ENCODE peak calls at places on chromosomes 11 and 22, in four cellular contexts. N is WTC11, H is HepG2, D is GM12878. K is an unnamed sample.

GRCh38 chr22:38110863-38111852 is 674 bp upstream of the BAIAP2L2 start:
- DNase-seq in N (peak), D (no peak), H (peak), K (no peak)

GRCh38 chr11:86804871-86805415 is 4.6 kb downstream of the PRSS23 start:
- DNase-seq in D (no peak), N (no peak), H (no peak), K (no peak)

GRCh38 chr11:77084581-77085191 is 17.9 kb downstream of the CAPN5 start:
- DNase-seq in N (no peak), H (no peak), D (no peak), K (no peak)

GRCh38 chr22:19011075-19011474 is 75.0 kb upstream of the PRODH start:
- DNase-seq in N (no peak), H (no peak), D (no peak), K (no peak)

GRCh38 chr11:35811783-35812182 is 132.1 kb upstream of the LDLRAD3 start:
- DNase-seq in H (peak), N (no peak), D (no peak), K (no peak)

GRCh38 chr22:35850831-35851230 is 133.2 kb downstream of the APOL5 start:
- DNase-seq in D (no peak), H (no peak), N (no peak), K (no peak)

GRCh38 chr22:35421121-35421520 is 21.2 kb downstream of the MCM5 start:
- DNase-seq in D (no peak), H (no peak), N (peak), K (no peak)

GRCh38 chr11:92225206-92225562 is 566 bp downstream of the FAT3 start:
- DNase-seq in N (no peak), D (no peak), H (no peak), K (no peak)

GRCh38 chr11:133545199-133545709 is 13.0 kb upstream of the OPCML start:
- DNase-seq in H (no peak), D (peak), N (peak), K (no peak)

GRCh38 chr22:19598054-19598855 is 74.0 kb upstream of the CLDN5 start:
- DNase-seq in D (no peak), N (no peak), H (no peak), K (peak)

GRCh38 chr11:14973621-14974020 is 1.5 kb upstream of the CALCA start:
- DNase-seq in H (no peak), N (peak), D (no peak), K (no peak)

GRCh38 chr11:102111787-102112653 is 1.8 kb downstream of the YAP1 start:
- DNase-seq in D (no peak), N (no peak), H (peak), K (no peak)

GRCh38 chr22:42116848-42117424 is 13.7 kb downstream of the CYP2D6 start:
- DNase-seq in N (peak), H (no peak), D (no peak), K (no peak)

GRCh38 chr22:35558031-35558430 is 17.4 kb downstream of the RASD2 start:
- DNase-seq in D (no peak), N (no peak), H (no peak), K (no peak)

GRCh38 chr11:12893787-12894672 is 115.1 kb upstream of the RASSF10 start:
- DNase-seq in H (peak), N (peak), D (no peak), K (peak)

GRCh38 chr22:30206964-30207363 is 39.6 kb downstream of the LIF start:
- DNase-seq in N (peak), D (no peak), H (peak), K (no peak)
- TF ChIP-seq CBFB in N (no peak), D (no peak), H (no peak), K (no peak)

GRCh38 chr11:1499261-1499890 is 12.8 kb upstream of the MOB2 start:
- DNase-seq in D (no peak), N (no peak), H (no peak), K (no peak)
- TF ChIP-seq CBFB in D (no peak), N (no peak), H (no peak), K (no peak)

GRCh38 chr11:117185739-117186430 is 7.3 kb downstream of the SIDT2 start:
- DNase-seq in D (peak), H (no peak), N (no peak), K (no peak)

GRCh38 chr11:117186431-117186761 is 7.9 kb downstream of the SIDT2 start:
- DNase-seq in D (no peak), H (no peak), N (no peak), K (no peak)

GRCh38 chr11:117182551-117182935 is 4.0 kb downstream of the SIDT2 start:
- DNase-seq in N (no peak), D (no peak), H (no peak), K (no peak)

GRCh38 chr11:117181586-117182550 is 3.3 kb downstream of the SIDT2 start:
- DNase-seq in H (no peak), N (no peak), D (no peak), K (no peak)

GRCh38 chr11:117183724-117184349 is 5.3 kb downstream of the SIDT2 start:
- DNase-seq in H (no peak), N (no peak), D (no peak), K (no peak)
- TF ChIP-seq CBFB in H (no peak), N (no peak), D (no peak), K (no peak)

DNA sequence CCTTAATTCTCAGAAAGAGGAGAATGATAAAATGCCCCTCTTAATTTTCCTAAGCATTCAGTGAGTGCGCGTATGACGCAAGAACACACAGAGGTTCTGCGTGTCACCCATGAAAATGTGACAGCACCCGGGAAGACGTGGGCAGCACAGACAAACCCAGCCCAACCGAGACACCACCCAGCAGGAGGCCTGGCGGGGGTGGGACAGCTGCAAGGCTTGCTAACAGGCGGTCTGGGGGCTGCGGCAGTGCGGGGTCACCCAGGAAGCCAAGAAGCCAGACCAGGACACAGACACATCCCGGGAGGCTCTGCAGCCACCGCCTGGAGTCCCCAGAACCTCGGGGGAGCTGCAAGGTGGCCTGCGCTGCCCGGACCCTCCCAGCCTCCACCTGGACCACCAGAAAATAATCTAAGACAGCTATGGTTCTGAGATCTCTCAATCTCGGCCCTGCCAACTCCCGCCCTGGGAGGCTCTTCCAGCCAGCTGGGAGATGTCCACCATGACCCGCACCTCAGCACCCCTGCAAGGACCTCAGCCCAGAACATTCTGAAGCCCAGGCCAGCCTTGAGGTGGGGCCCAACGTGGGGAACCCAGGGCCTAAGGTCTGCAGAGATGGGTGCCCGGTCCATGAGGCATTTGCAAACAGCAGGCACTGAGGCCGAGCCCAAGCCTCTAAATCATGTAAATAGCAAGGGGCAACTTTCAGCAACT is 47.2 kb downstream of the BRD1 start:
- DNase-seq in H (no peak), N (no peak), D (no peak), K (no peak)
- TF ChIP-seq CBFB in H (no peak), N (no peak), D (no peak), K (no peak)

DNA sequence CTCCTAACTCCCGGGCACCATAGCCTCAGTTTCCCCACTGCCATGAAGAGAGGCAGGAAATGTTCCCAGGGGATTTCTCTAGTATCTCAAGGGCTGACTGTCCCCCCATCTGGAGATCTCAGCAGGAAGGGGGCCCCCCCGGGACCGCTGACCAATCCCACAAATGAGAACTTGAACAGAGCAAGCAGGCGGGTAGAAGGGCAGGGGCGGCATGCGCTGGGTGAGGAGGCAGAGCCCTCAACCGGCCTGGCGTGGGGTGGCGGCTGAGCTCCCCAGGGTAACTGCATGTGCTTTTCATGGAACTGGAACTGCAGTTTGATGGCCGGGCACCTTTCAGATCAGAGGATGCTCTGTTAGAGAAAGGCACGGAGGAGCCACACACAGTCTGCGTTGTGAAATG is 144.5 kb downstream of the CTTN start:
- DNase-seq in H (no peak), D (no peak), N (no peak), K (no peak)
- TF ChIP-seq CBFB in H (no peak), D (no peak), N (no peak), K (no peak)